ENCODE peak calls at places on chromosome 3, in five cellular contexts. R is T-helper 1 cell, B is heart left ventricle, F is NCI-H524, L is Peyer's patch. P is an unnamed sample.

GRCh38 chr3:197420115-197420514 is 121.7 kb upstream of the DLG1 start:
- DNase-seq in B (no peak), L (no peak), R (no peak), F (no peak), P (no peak)

GRCh38 chr3:75059120-75059519 is 444.7 kb upstream of the CNTN3 start:
- DNase-seq in L (no peak), R (no peak), B (no peak), F (no peak), P (no peak)

GRCh38 chr3:197393711-197394110 is 95.3 kb upstream of the DLG1 start:
- DNase-seq in R (no peak), F (no peak), B (no peak), L (no peak), P (no peak)

GRCh38 chr3:51282931-51283330 is 102.2 kb upstream of the MANF start:
- DNase-seq in B (no peak), L (no peak), F (no peak), R (no peak), P (no peak)

GRCh38 chr3:134709076-134709475 is 58.3 kb upstream of the KY start:
- DNase-seq in R (no peak), F (no peak), L (no peak), B (no peak), P (no peak)

GRCh38 chr3:191695131-191695814 is 234.3 kb downstream of the PYDC2 start:
- DNase-seq in F (no peak), R (no peak), B (no peak), L (no peak), P (no peak)

GRCh38 chr3:74535281-74535680 is 79.2 kb downstream of the CNTN3 start:
- DNase-seq in B (no peak), F (no peak), L (no peak), R (no peak), P (no peak)

GRCh38 chr3:193400304-193400703 is 21.8 kb upstream of the ATP13A5 start:
- DNase-seq in R (no peak), L (no peak), B (no peak), F (no peak), P (no peak)

GRCh38 chr3:154862265-154862664 is 217.9 kb upstream of the MME start:
- DNase-seq in F (no peak), B (no peak), L (no peak), R (no peak), P (no peak)

GRCh38 chr3:13276438-13277129 is 143.5 kb downstream of the NUP210 start:
- DNase-seq in L (peak), F (no peak), B (no peak), R (no peak), P (no peak)

GRCh38 chr3:99659032-99659431 is 20.6 kb downstream of the COL8A1 start:
- DNase-seq in B (no peak), R (no peak), L (no peak), F (no peak), P (peak)

GRCh38 chr3:89032331-89033063 is 74.9 kb upstream of the EPHA3 start:
- DNase-seq in R (no peak), F (peak), B (no peak), L (no peak), P (no peak)

GRCh38 chr3:67075295-67075694 is 77.2 kb downstream of the KBTBD8 start:
- DNase-seq in R (no peak), L (no peak), B (no peak), F (no peak), P (no peak)

GRCh38 chr3:112640333-112640863 is 545 bp downstream of the CCDC80 start:
- DNase-seq in R (no peak), B (no peak), F (no peak), L (no peak), P (no peak)

GRCh38 chr3:14383753-14384152 is 18.7 kb upstream of the SLC6A6 start:
- DNase-seq in L (no peak), R (no peak), F (no peak), B (no peak), P (no peak)

GRCh38 chr3:127424766-127425504 is 137.1 kb upstream of the PRR20G start:
- DNase-seq in R (no peak), L (no peak), B (peak), F (no peak), P (no peak)

GRCh38 chr3:15744176-15744575 is 53.6 kb downstream of the ANKRD28 start:
- DNase-seq in R (no peak), B (no peak), F (no peak), L (no peak), P (no peak)

GRCh38 chr3:170055209-170055608 is 17.4 kb downstream of the GPR160 start:
- DNase-seq in L (no peak), R (no peak), B (no peak), F (no peak), P (no peak)

GRCh38 chr3:29976871-29977270 is 629.5 kb upstream of the TGFBR2 start:
- DNase-seq in F (no peak), L (no peak), B (no peak), R (no peak), P (no peak)

GRCh38 chr3:20652249-20652648 is 466.2 kb upstream of the SGO1 start:
- DNase-seq in F (peak), L (no peak), R (no peak), B (no peak), P (no peak)

GRCh38 chr3:13231781-13232515 is 158.7 kb upstream of the IQSEC1 start:
- DNase-seq in L (no peak), F (no peak), B (no peak), R (no peak), P (no peak)

GRCh38 chr3:138092023-138092422 is 23.4 kb downstream of the DZIP1L start:
- DNase-seq in B (no peak), R (no peak), L (no peak), F (no peak), P (no peak)

P was measured in HFF-Myc.